ENCODE peak calls at places on chromosomes 12 and 14, in ten cellular contexts. A is stomach, C is upper lobe of left lung, P is ovary, T is sigmoid colon, F is K562, R is transverse colon, Q is GM12878, V is tibial nerve, U is SK-N-SH. W is an unnamed sample. For H3K4me1, the result is how much of the 10 kb centered on the place peaks cover.

GRCh38 chr12:118964988-118965387 is 16.4 kb upstream of the SRRM4 start:
- DNase-seq in A (no peak), C (no peak), P (no peak), T (no peak), F (no peak), R (no peak), Q (no peak), V (no peak), U (no peak), W (no peak)

GRCh38 chr12:5889381-5890047 is 55.5 kb downstream of the ANO2 start:
- DNase-seq in A (no peak), C (no peak), P (no peak), T (no peak), F (peak), R (no peak), Q (no peak), V (no peak), U (peak), W (no peak)

GRCh38 chr12:24012528-24012927 is 63.1 kb upstream of the SOX5 start:
- DNase-seq in A (no peak), C (no peak), P (no peak), T (no peak), F (no peak), R (no peak), Q (no peak), V (no peak), U (no peak), W (no peak)

GRCh38 chr12:102396276-102396675 is 84.1 kb downstream of the IGF1 start:
- DNase-seq in A (no peak), C (no peak), P (no peak), T (no peak), F (no peak), R (no peak), Q (no peak), V (no peak), U (no peak), W (no peak)

GRCh38 chr12:9027156-9027555 is 37.8 kb downstream of the KLRG1 start:
- DNase-seq in A (no peak), C (no peak), P (no peak), T (no peak), F (no peak), R (no peak), Q (no peak), V (no peak), U (no peak), W (no peak)

GRCh38 chr12:109044241-109044640 is 8.1 kb upstream of the USP30 start:
- DNase-seq in A (no peak), C (no peak), P (no peak), T (no peak), F (no peak), R (no peak), Q (no peak), V (no peak), U (no peak), W (no peak)

GRCh38 chr14:104723651-104724406 is at the start of gene ADSS1:
- DNase-seq in A (peak), C (peak), P (peak), T (no peak), F (peak), R (peak), Q (no peak), V (peak), U (peak), W (no peak)

GRCh38 chr12:64824500-64825142 is at the start of gene TBC1D30:
- DNase-seq in A (no peak), C (no peak), P (peak), T (no peak), F (no peak), R (no peak), Q (no peak), V (no peak), U (peak), W (no peak)

GRCh38 chr14:24160850-24161804 is at the start of gene IRF9:
- DNase-seq in A (peak), C (peak), P (peak), T (peak), F (peak), R (peak), Q (peak), V (peak), U (peak), W (peak)

GRCh38 chr14:45968037-45968436 is 683.5 kb downstream of the RPL10L start:
- DNase-seq in A (no peak), C (no peak), P (no peak), T (no peak), F (no peak), R (no peak), Q (no peak), V (no peak), U (no peak), W (no peak)

GRCh38 chr14:33052899-33053400 is 114.3 kb downstream of the NPAS3 start:
- DNase-seq in A (no peak), C (no peak), P (no peak), T (no peak), F (no peak), R (no peak), Q (no peak), V (no peak), U (no peak), W (no peak)

GRCh38 chr14:51367600-51367931 is 127.5 kb downstream of the TMX1 start:
- DNase-seq in A (no peak), C (no peak), P (no peak), T (no peak), F (no peak), R (no peak), Q (no peak), V (peak), U (no peak), W (no peak)

GRCh38 chr14:104186575-104186974 is 48.2 kb downstream of the KIF26A start:
- DNase-seq in A (no peak), C (no peak), P (no peak), T (no peak), F (no peak), R (no peak), Q (no peak), V (no peak), U (no peak), W (no peak)

GRCh38 chr12:114841557-114842251 is 157.7 kb upstream of the TBX3 start:
- DNase-seq in A (no peak), C (no peak), P (no peak), T (no peak), F (no peak), R (no peak), Q (no peak), V (no peak), U (no peak), W (no peak)

DNA sequence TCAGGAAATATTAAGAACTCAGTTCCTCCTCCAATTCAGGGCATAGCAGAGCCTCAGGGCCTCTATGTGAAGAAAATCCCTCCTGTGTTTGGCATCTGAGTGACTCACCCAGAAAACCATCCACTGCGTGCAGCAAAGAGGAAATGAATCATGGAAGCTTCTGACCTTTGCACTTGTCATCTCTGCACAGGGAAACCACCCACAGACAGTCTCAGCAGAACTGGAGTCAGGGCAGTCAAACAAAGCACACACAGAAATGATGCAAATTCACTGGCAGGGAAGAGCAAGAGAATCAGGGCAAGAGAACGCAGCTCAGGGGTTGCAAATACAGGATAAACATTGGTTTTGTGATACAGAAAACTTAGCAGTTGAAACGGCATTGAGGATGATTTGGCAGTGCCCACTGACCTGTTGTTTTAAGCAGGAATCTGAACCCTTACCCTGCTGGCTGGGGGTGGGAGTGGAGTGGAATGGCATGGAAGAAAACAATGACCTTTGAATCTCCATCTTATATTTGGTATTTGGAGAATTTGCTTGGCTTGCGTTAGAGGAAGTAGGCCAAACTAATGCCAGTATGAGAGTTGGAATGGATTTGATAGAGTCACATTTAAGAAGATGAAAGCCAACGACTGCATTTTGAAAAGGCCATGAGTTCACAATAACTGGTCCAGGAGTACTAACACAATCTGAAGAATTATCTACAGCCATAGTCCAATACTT is 53.5 kb downstream of the PHLDA1 start:
- DNase-seq in A (peak), C (peak), P (peak), T (peak), F (peak), R (peak), Q (peak), V (peak), U (no peak), W (no peak)
- TF ChIP-seq EP300 in A (no peak), C (no peak), P (no peak), T (no peak), F (peak), R (peak), Q (peak), V (peak), U (peak), W (peak)

DNA sequence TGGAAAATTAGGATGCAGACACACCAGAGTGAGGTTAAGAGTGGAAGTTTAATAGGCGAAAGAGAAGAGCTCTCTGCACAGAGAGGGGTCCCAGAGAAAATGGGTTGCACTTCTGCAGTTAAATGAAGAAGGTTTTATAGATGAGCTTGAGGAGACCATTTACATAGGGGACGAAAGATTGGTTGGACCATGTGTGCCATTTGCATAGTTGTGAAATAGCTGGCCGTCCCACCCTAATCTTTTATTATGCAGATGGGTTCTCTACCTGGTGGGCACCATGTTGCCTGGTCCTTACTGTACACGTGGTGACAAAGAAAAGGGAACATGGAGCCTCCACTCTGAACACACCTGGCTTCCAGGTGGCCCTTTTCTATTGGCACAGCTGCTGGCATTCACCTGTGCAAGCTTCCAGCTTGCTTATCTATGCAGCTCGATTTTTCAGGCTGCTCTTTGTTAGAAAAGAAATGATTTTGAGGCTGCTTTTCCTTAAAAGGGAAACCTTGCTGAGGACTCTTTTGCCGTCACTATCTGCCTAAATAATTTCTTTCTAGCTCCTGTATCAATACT is 67.1 kb upstream of the SRSF5 start:
- DNase-seq in A (peak), C (no peak), P (no peak), T (no peak), F (no peak), R (no peak), Q (no peak), V (no peak), U (no peak), W (no peak)
- H3K27ac ChIP-seq in A (peak), C (no peak), P (no peak), T (no peak), F (peak), R (no peak), Q (no peak), V (no peak), U (no peak), W (no peak)

DNA sequence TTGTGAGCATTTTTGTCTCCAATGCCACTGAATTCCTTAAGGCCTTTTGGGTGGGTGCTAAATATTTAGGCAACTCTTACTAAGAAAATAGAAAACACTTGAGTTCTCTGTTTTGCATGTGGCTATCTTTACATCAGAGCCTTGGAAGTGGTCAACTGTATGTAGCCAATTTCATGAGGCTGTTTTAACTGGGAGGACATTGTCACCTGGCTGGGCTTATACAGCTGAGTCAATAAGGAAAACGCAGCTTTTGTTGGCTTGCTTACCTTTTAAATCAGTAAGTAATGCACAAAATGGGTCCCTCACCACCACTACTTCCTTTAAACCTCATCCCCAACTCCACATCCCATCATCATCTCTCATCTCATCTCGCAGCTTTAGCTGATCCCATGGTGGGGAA is 194.3 kb downstream of the RGS6 start:
- DNase-seq in A (no peak), C (no peak), P (no peak), T (no peak), F (no peak), R (no peak), Q (no peak), V (no peak), U (no peak), W (no peak)
- H3K4me1 ChIP-seq in A (under half), C (under half), P (under half), T (under half), F (under half), R (under half), Q (under half), V (under half), U (under half), W (under half)

DNA sequence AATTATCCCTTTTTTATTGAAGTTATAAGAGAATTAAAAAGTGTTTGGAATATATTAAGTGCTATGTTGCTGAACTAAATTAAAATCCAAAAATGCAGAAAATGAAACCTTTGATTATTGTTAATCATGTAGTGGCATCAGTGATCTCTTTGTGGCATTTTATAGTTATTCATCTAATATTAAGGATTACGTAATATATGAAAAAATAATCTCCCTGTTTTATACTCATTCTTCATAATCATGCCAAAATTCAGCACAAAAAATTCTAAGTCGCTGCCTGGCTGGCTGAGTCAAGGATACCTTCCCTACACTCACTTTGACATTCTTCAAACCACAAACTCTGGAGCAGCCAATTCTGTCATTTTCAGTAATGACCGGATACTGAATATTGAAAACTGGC is 63.7 kb downstream of the ARL1 start:
- DNase-seq in A (no peak), C (no peak), P (no peak), T (no peak), F (no peak), R (no peak), Q (no peak), V (no peak), U (no peak), W (no peak)
- TF ChIP-seq EP300 in A (no peak), C (no peak), P (no peak), T (no peak), F (no peak), R (no peak), Q (no peak), V (no peak), U (no peak), W (no peak)

DNA sequence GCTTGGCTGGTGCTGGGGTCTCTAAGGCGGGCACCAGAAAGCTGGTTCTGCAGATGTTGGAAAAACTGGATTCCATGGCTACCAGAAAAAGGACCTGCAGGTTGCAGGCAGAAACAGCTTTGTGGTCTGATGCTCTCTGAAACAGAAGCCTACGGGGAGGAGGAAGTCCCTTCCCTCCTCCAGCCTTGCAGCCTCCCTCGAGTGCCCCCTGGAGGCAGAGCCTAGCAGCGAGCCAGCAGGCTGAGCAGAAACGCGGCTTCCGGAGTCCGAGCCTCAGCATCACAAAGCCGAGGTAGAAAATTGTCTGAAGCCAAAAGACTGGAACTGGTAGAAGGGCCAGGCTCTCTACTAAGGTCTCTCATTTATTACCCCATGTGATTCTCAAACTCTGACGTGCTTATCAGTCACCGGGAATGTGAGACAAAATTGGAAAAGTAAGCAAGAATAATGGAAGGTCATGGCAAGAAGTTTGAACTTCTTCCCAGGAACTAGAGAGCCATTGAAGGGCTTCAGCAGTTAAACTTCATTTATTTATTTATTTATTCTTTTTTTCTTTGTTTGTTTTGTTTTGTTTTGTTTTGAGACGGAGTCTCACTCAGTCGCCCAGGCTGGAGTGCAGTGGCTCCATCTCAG is 82.2 kb upstream of the CPSF6 start:
- DNase-seq in A (peak), C (peak), P (peak), T (peak), F (peak), R (peak), Q (peak), V (peak), U (peak), W (peak)
- H3K27ac ChIP-seq in A (no peak), C (no peak), P (no peak), T (no peak), F (no peak), R (no peak), Q (no peak), V (no peak), U (no peak), W (no peak)

GRCh38 chr14:74578479-74578878 is 33.6 kb downstream of the LTBP2 start:
- DNase-seq in A (no peak), C (no peak), P (no peak), T (peak), F (no peak), R (no peak), Q (no peak), V (no peak), U (peak), W (no peak)
- H3K4me1 ChIP-seq in A (under half), C (under half), P (half or more), T (under half), F (under half), R (under half), Q (under half), V (under half), U (under half), W (under half)

DNA sequence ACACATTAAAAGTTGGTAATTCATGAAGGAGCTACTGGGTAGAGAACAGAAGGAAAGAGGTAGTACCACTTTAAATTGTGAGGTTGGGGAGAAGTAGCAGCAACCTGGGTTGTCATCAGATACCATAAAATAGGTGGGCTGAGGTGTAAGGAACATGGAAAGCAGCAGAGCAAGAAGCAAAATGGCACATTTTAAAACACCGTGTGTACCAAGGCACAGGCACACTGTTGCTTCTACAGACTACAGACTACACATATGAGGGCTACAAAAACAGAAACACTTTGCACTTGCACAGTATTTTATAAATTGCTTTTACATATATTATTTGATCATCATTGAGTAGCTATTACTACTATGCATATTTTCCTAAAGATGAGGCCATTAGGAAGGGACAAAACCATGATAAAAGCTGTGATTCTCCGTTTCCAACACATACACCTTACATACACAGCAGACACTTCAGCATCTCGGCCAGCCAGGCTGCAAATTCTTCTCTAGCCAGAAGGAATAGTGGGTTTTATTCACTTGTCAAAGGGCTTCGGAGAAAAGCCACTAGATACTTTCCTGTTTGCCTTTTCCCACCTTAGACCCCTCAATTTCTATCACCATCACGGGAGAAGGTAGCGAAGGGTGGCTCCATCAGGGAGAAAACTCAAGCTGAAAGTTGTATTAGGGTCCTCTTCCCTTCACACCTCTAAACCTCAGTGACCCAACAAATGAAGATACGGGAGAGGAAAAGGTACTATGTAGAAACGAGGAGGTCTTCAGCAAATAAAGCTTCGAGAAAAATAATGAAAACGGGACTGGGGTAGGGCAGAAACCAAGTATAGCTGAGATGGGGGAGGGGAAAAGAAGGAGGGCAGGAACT is 1.6 kb downstream of the PYM1 start:
- DNase-seq in A (no peak), C (no peak), P (no peak), T (no peak), F (no peak), R (no peak), Q (no peak), V (no peak), U (no peak), W (no peak)
- TF ChIP-seq EP300 in A (no peak), C (no peak), P (no peak), T (no peak), F (no peak), R (no peak), Q (no peak), V (no peak), U (no peak), W (no peak)

GRCh38 chr14:100065942-100066574 is 836 bp downstream of the EVL start:
- DNase-seq in A (peak), C (peak), P (no peak), T (no peak), F (no peak), R (peak), Q (peak), V (no peak), U (no peak), W (no peak)
- H3K27ac ChIP-seq in A (peak), C (peak), P (no peak), T (no peak), F (peak), R (peak), Q (peak), V (peak), U (no peak), W (peak)

DNA sequence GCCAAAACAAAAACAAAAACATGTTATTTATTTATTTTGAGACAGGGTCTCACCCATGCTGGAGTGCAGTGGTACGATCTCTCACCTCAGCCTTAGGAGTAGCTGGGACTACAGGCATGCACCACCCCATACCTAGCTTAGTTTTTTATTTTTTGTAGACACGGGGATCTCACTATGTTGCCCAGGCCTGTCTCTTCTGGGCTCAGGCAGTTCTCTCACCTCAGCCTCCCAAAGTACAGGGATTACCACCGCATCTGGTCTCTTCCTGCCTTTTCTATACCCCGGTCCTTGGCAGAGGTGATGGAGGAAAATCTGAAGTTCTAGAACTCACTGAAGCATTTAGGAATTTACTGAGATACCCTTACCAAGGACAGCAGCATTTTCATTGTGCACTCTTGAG is 6.8 kb upstream of the IRF2BPL start:
- DNase-seq in A (no peak), C (no peak), P (no peak), T (no peak), F (no peak), R (no peak), Q (no peak), V (no peak), U (no peak), W (no peak)
- H3K4me1 ChIP-seq in A (half or more), C (half or more), P (under half), T (half or more), F (under half), R (half or more), Q (half or more), V (half or more), U (half or more), W (half or more)